ENCODE peak calls at places on chromosomes 2 and 18, in seven cellular contexts. K is A549, F is K562, R is SK-N-SH, Y is transverse colon, S is tibial nerve, N is sigmoid colon. O is an unnamed sample. For H3K4me1, the result is how much of the 10 kb centered on the place peaks cover.

GRCh38 chr2:159807183-159808037 is 9.4 kb upstream of the CD302 start:
- DNase-seq in F (peak), S (peak), K (peak), Y (peak), R (peak), N (no peak), O (peak)

GRCh38 chr2:88054300-88055048 is 1.1 kb downstream of the KRCC1 start:
- DNase-seq in N (no peak), F (no peak), Y (no peak), S (no peak), R (no peak), K (no peak), O (peak)

GRCh38 chr2:119659601-119660342 is 19.2 kb upstream of the TMEM177 start:
- DNase-seq in R (peak), N (no peak), S (peak), Y (peak), K (no peak), F (no peak), O (peak)

GRCh38 chr2:226661789-226662545 is 137.7 kb downstream of the IRS1 start:
- DNase-seq in N (peak), Y (no peak), F (peak), S (no peak), R (no peak), K (peak), O (peak)

GRCh38 chr2:40257812-40258457 is 194.0 kb downstream of the SLC8A1 start:
- DNase-seq in N (no peak), S (no peak), K (no peak), F (no peak), R (no peak), Y (no peak), O (no peak)

GRCh38 chr18:25672490-25672889 is 320.5 kb upstream of the ZNF521 start:
- DNase-seq in F (peak), K (no peak), S (no peak), R (no peak), Y (no peak), N (no peak), O (no peak)

GRCh38 chr2:219656523-219656922 is 29.1 kb downstream of the SLC4A3 start:
- DNase-seq in N (no peak), R (no peak), Y (no peak), F (no peak), S (no peak), K (no peak), O (no peak)

GRCh38 chr2:169162613-169163012 is 93.2 kb downstream of the DHRS9 start:
- DNase-seq in S (no peak), K (no peak), N (no peak), F (no peak), R (no peak), Y (no peak), O (no peak)

GRCh38 chr2:240836781-240837467 is 16.9 kb upstream of the KIF1A start:
- DNase-seq in Y (no peak), K (no peak), N (peak), F (no peak), R (no peak), S (no peak), O (no peak)

GRCh38 chr2:33099989-33100388 is 153.2 kb downstream of the LTBP1 start:
- DNase-seq in F (no peak), N (no peak), K (no peak), S (no peak), Y (no peak), R (peak), O (no peak)

GRCh38 chr2:176643711-176644110 is 374.5 kb downstream of the MTX2 start:
- DNase-seq in K (no peak), S (no peak), N (peak), F (no peak), Y (no peak), R (peak), O (peak)

GRCh38 chr2:233434666-233435375 is 80.5 kb downstream of the DGKD start:
- DNase-seq in Y (no peak), F (no peak), N (peak), R (no peak), K (no peak), S (no peak), O (no peak)

GRCh38 chr2:217887841-217888665 is 114.7 kb downstream of the TNS1 start:
- DNase-seq in K (no peak), R (peak), Y (no peak), F (peak), S (no peak), N (no peak), O (peak)

GRCh38 chr2:88826399-88826798 is 134.9 kb downstream of the RPIA start:
- DNase-seq in S (no peak), F (no peak), Y (no peak), K (no peak), N (no peak), R (no peak), O (no peak)

GRCh38 chr2:202172439-202173191 is 65.8 kb downstream of the SUMO1 start:
- DNase-seq in K (no peak), S (no peak), N (no peak), F (no peak), Y (no peak), R (no peak), O (no peak)

GRCh38 chr2:227657204-227657845 is 9.3 kb upstream of the SCYGR5 start:
- DNase-seq in R (no peak), K (no peak), N (no peak), S (no peak), Y (no peak), F (no peak), O (no peak)

GRCh38 chr2:65420712-65421431 is 11.5 kb downstream of the SPRED2 start:
- DNase-seq in S (no peak), K (peak), R (no peak), F (peak), Y (peak), N (no peak), O (no peak)

GRCh38 chr18:75041586-75041985 is 167.4 kb downstream of the PTGR3 start:
- DNase-seq in N (no peak), S (no peak), R (no peak), K (peak), Y (no peak), F (no peak), O (no peak)

GRCh38 chr2:160199053-160199452 is 1.0 kb downstream of the ITGB6 start:
- DNase-seq in S (no peak), F (no peak), K (no peak), N (no peak), R (no peak), Y (no peak), O (no peak)

GRCh38 chr2:109260886-109261700 is 132.1 kb downstream of the SH3RF3 start:
- DNase-seq in Y (peak), S (no peak), F (peak), R (no peak), K (no peak), N (peak), O (no peak)

GRCh38 chr2:25386662-25387478 is 45.1 kb upstream of the DNMT3A start:
- DNase-seq in S (no peak), R (no peak), N (no peak), Y (no peak), K (no peak), F (no peak), O (no peak)

GRCh38 chr2:33457588-33458247 is 18.7 kb upstream of the RASGRP3 start:
- DNase-seq in F (peak), S (no peak), Y (no peak), R (no peak), K (no peak), N (peak), O (no peak)

GRCh38 chr2:108189316-108189715 is 50.5 kb upstream of the SULT1C3 start:
- DNase-seq in F (no peak), R (no peak), N (no peak), S (no peak), K (no peak), Y (no peak), O (no peak)

GRCh38 chr2:79935771-79936657 is 368.5 kb downstream of the LRRTM1 start:
- DNase-seq in K (peak), Y (peak), N (no peak), R (peak), F (peak), S (peak), O (no peak)

GRCh38 chr2:205764502-205764815 is 82.2 kb downstream of the NRP2 start:
- DNase-seq in S (no peak), N (peak), R (no peak), Y (no peak), K (no peak), F (no peak), O (no peak)

GRCh38 chr18:68960355-68960754 is 162.5 kb downstream of the CCDC102B start:
- DNase-seq in Y (no peak), K (no peak), N (no peak), F (no peak), R (no peak), S (no peak), O (no peak)

GRCh38 chr18:5543036-5543671 is 643 bp downstream of the EPB41L3 start:
- DNase-seq in S (no peak), K (no peak), R (peak), F (no peak), Y (no peak), N (peak), O (no peak)

GRCh38 chr18:3088444-3088843 is 75.5 kb upstream of the LPIN2 start:
- DNase-seq in Y (no peak), R (no peak), F (no peak), N (no peak), K (no peak), S (no peak), O (no peak)

GRCh38 chr2:178674122-178674521 is 133.1 kb downstream of the TTN start:
- DNase-seq in F (no peak), N (no peak), Y (no peak), K (no peak), R (no peak), S (no peak), O (no peak)

GRCh38 chr2:171319164-171319810 is 114.5 kb downstream of the METTL8 start:
- DNase-seq in S (no peak), R (no peak), K (no peak), N (no peak), F (no peak), Y (no peak), O (no peak)

GRCh38 chr2:174985624-174986023 is 19.6 kb downstream of the CHN1 start:
- DNase-seq in K (no peak), S (no peak), Y (no peak), N (no peak), R (peak), F (no peak), O (no peak)

GRCh38 chr2:111186933-111187332 is 66.2 kb downstream of the BCL2L11 start:
- DNase-seq in F (no peak), S (no peak), K (no peak), Y (no peak), R (no peak), N (no peak), O (no peak)

GRCh38 chr2:147630585-147630984 is 214.2 kb upstream of the ACVR2A start:
- DNase-seq in K (no peak), Y (no peak), N (no peak), F (no peak), R (no peak), S (no peak), O (no peak)

GRCh38 chr2:3672861-3673670 is 15.1 kb downstream of the ALLC start:
- DNase-seq in K (no peak), Y (no peak), R (peak), F (no peak), S (no peak), N (no peak), O (no peak)

GRCh38 chr2:144412727-144413126 is 107.2 kb downstream of the ZEB2 start:
- DNase-seq in S (no peak), F (no peak), N (no peak), K (no peak), Y (no peak), R (no peak), O (no peak)

GRCh38 chr18:58671941-58672565 is 788 bp downstream of the MALT1 start:
- DNase-seq in F (peak), R (no peak), N (no peak), S (no peak), Y (peak), K (peak), O (no peak)

GRCh38 chr18:12394428-12394827 is 13.3 kb upstream of the PRELID3A start:
- DNase-seq in S (no peak), R (no peak), K (no peak), F (peak), Y (peak), N (peak), O (no peak)

GRCh38 chr2:128284841-128285240 is 33.8 kb downstream of the HS6ST1 start:
- DNase-seq in K (no peak), R (no peak), N (no peak), F (no peak), Y (no peak), S (no peak), O (peak)

GRCh38 chr2:6826081-6826913 is 39.4 kb downstream of the CMPK2 start:
- DNase-seq in S (peak), R (no peak), K (peak), Y (peak), N (no peak), F (peak), O (no peak)

GRCh38 chr2:184921676-184922075 is 323.3 kb downstream of the ZNF804A start:
- DNase-seq in F (no peak), Y (no peak), N (no peak), K (no peak), R (peak), S (no peak), O (no peak)
- H3K4me3 ChIP-seq in F (no peak), Y (no peak), N (no peak), K (no peak), R (no peak), S (no peak), O (no peak)

DNA sequence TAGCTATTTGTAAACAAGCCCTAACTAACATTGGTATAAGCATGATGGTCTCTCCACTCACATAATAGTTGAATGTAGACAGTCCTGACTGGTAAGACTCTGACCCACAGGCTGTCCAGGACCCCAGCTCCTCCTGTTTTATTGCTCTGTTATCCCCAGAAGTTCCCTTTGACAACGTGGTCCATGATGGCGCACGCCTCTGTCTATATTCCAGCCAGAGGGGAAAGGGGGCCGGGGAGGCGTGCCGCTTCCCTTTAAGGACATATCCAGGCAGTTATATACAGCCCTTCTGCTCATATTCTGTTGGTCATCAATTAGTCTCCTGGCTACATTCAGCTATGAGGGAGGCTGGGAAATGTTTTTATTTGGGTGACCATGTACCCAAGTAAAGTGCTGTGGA is 6.7 kb downstream of the DYSF start:
- DNase-seq in Y (no peak), K (no peak), F (no peak), R (no peak), N (no peak), S (no peak), O (no peak)
- H3K4me1 ChIP-seq in Y (under half), K (under half), F (under half), R (under half), N (half or more), S (under half), O (under half)

GRCh38 chr18:47999801-48000248 is 69.4 kb upstream of the SMAD2 start:
- DNase-seq in F (peak), N (no peak), S (no peak), R (no peak), K (no peak), Y (no peak), O (no peak)

GRCh38 chr18:47997338-47997780 is 66.9 kb upstream of the SMAD2 start:
- DNase-seq in S (no peak), F (peak), N (no peak), R (no peak), Y (no peak), K (no peak), O (no peak)

GRCh38 chr18:47992903-47993302 is 62.4 kb upstream of the SMAD2 start:
- DNase-seq in S (no peak), Y (no peak), F (no peak), N (no peak), R (no peak), K (no peak), O (no peak)

GRCh38 chr18:47993409-47993808 is 63.0 kb upstream of the SMAD2 start:
- DNase-seq in F (no peak), Y (no peak), S (no peak), R (no peak), N (no peak), K (no peak), O (no peak)

DNA sequence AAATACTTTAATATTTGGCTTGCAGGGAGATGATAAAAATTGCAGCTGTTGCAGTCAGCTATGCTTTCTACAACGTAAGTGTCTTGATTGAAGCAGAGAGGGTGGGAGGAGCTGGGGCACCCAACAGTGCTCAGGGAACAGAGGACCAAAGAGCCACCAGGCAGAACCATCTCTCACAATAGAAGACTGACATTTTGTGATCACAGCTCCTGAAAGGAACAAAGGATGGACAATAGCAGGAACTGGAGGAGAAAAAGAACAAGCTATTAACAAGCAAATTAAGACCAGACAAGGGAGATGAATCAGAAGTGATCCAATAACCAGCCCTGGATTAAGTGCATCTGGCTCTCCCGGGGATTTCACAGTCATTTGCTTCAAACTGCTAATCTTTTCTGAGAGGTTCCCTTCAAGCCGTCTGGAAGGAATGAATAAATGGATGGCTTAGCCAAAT is 65.7 kb upstream of the SMAD2 start:
- DNase-seq in S (no peak), R (peak), Y (no peak), N (no peak), K (no peak), F (no peak), O (no peak)
- TF ChIP-seq EP300 in S (no peak), R (no peak), Y (no peak), N (no peak), K (no peak), F (no peak), O (no peak)

GRCh38 chr2:185433824-185434223 is 304.8 kb upstream of the FSIP2 start:
- DNase-seq in R (no peak), N (no peak), Y (no peak), K (no peak), F (no peak), S (no peak), O (no peak)
- H3K4me3 ChIP-seq in R (no peak), N (no peak), Y (no peak), K (no peak), F (no peak), S (no peak), O (no peak)

DNA sequence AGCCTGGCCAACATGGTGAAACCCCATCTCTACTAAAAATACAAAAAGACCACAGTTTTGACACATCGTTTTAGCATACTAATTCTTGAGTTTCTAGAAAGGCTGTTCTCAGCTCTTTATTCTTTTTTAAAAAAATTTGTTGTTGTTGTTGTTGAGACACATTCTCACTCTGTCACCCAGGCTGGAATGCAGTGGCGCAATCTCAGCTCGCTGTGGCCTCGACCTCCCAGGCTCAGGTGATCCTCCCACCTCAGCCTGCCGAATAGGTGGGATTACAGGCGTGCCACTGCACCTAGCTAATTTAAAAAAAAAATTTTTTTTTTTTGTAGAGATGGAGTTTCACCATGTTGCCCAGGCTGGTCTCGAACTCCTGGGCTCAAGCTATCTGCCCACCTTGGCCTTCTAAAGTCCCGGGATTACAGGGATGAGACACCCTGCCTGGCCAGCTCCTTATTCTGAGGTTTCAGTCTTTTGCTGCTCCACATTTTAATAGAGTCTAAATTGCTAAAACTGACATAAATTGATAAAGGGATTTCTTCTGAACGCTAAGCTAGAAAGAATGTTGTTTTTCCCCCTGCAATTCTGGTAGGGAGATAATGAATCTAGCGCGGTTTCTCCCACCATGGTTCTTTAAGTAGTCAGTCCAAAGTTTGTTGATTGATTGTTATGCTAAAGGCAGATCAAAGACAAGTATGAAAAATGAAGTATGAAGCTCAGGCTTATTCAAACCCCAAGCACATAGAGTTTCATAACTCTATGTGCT is 32.6 kb upstream of the CABLES1 start:
- DNase-seq in S (no peak), F (no peak), N (no peak), K (no peak), R (no peak), Y (no peak), O (no peak)
- H3K4me1 ChIP-seq in S (under half), F (under half), N (under half), K (half or more), R (under half), Y (under half), O (under half)

GRCh38 chr2:211454684-211455083 is 898.3 kb downstream of the CPS1 start:
- DNase-seq in N (no peak), F (no peak), R (no peak), Y (no peak), K (no peak), S (no peak), O (no peak)

GRCh38 chr2:211449819-211450218 is 893.4 kb downstream of the CPS1 start:
- DNase-seq in N (no peak), Y (no peak), F (no peak), K (no peak), R (no peak), S (no peak), O (no peak)

GRCh38 chr2:211455225-211455841 is 898.9 kb downstream of the CPS1 start:
- DNase-seq in R (peak), S (peak), K (peak), N (no peak), F (peak), Y (peak), O (no peak)

GRCh38 chr2:211451642-211452041 is 895.2 kb downstream of the CPS1 start:
- DNase-seq in S (no peak), N (no peak), Y (no peak), R (no peak), K (no peak), F (no peak), O (no peak)

DNA sequence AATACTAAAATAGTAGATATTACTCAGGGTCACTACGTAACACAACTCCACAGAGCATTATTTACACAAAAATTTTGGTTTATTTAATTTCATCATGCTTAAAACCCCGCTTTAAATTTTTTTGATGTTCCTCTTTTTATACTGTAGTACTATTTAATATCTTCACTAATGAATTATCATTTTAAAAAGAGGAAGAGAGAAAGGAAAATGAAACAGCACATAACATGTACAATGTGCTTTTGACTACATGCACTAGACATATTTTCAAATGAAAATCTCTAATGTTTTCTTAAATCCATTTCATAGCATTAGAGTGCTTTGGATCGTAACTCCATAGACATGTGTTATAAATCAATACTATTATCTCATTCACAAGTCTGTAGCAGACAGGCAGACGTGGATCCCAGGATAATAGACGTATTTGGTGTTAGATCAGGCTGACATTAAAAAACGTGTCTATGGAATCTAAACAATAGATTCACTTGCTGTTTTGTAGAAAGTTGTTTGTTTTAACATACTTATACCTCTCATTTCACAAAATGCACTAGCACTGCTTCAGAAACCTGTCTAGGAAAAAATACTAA is 897.0 kb downstream of the CPS1 start:
- DNase-seq in N (no peak), K (no peak), R (peak), S (no peak), F (no peak), Y (no peak), O (no peak)
- TF ChIP-seq EP300 in N (no peak), K (no peak), R (no peak), S (no peak), F (no peak), Y (no peak), O (no peak)

O was measured in ovary.